ENCODE peak calls at places on chromosomes 13 and 19, in eight cellular contexts. S is fibroblast of pulmonary artery; G is fibroblast of lung; R is hepatocyte; M is mesenchymal stem cell; C is HepG2; Y is CD8-positive, alpha-beta T cell; P is left ventricle myocardium inferior. O is an unnamed sample.
A peak's percentile ranks its signal among the peaks of the same experiment; 100 is the strongest.

GRCh38 chr13:67014399-67014798 is 215.7 kb downstream of the PCDH9 start:
- DNase-seq in S (no peak), G (no peak), R (no peak), M (no peak), C (no peak), Y (no peak), P (no peak), O (no peak)

GRCh38 chr13:18936104-18936503 is 245.5 kb downstream of the TUBA3C start:
- DNase-seq in S (no peak), G (no peak), R (no peak), M (no peak), C (no peak), Y (no peak), P (no peak), O (no peak)

GRCh38 chr19:42255766-42256750 is 1.1 kb upstream of the ERF start:
- DNase-seq in S (peak; percentile 78), G (peak; percentile 39), R (peak; percentile 74), M (peak; percentile 78), C (no peak), Y (no peak), P (peak; percentile 69), O (no peak)

GRCh38 chr13:32731074-32731473 is 144.8 kb downstream of the PDS5B start:
- DNase-seq in S (no peak), G (no peak), R (no peak), M (no peak), C (no peak), Y (no peak), P (no peak), O (no peak)

GRCh38 chr19:10290876-10291553 is 1.3 kb downstream of the ICAM5 start:
- DNase-seq in S (no peak), G (no peak), R (peak; percentile 58), M (peak; percentile 68), C (peak; percentile 43), Y (peak; percentile 51), P (peak; percentile 72), O (no peak)

GRCh38 chr13:48783181-48783630 is 129.5 kb downstream of the CYSLTR2 start:
- DNase-seq in S (peak; percentile 100), G (peak; percentile 83), R (peak; percentile 68), M (peak; percentile 99), C (peak; percentile 63), Y (no peak), P (peak; percentile 73), O (no peak)

GRCh38 chr13:55000043-55000442 is 1971.4 kb downstream of the OLFM4 start:
- DNase-seq in S (no peak), G (no peak), R (no peak), M (no peak), C (no peak), Y (no peak), P (no peak), O (no peak)

GRCh38 chr13:101481421-101481820 is 28.9 kb downstream of the ITGBL1 start:
- DNase-seq in S (no peak), G (no peak), R (no peak), M (no peak), C (no peak), Y (no peak), P (no peak), O (no peak)

GRCh38 chr19:19068659-19069509 is 5.1 kb downstream of the SLC25A42 start:
- DNase-seq in S (no peak), G (no peak), R (no peak), M (no peak), C (no peak), Y (no peak), P (no peak), O (no peak)

GRCh38 chr19:36257512-36257876 is 42.6 kb downstream of the ZNF146 start:
- DNase-seq in S (no peak), G (no peak), R (no peak), M (no peak), C (no peak), Y (no peak), P (peak; percentile 47), O (no peak)

GRCh38 chr19:13103585-13103923 is 896 bp upstream of the LYL1 start:
- DNase-seq in S (no peak), G (no peak), R (no peak), M (no peak), C (no peak), Y (no peak), P (no peak), O (no peak)

GRCh38 chr19:1360818-1361461 is 22.8 kb upstream of the NDUFS7 start:
- DNase-seq in S (peak; percentile 89), G (peak; percentile 93), R (peak; percentile 37), M (no peak), C (no peak), Y (no peak), P (peak; percentile 78), O (no peak)

GRCh38 chr13:21228738-21229137 is 52.3 kb downstream of the MRPL57 start:
- DNase-seq in S (no peak), G (no peak), R (no peak), M (no peak), C (no peak), Y (no peak), P (no peak), O (no peak)

GRCh38 chr19:18308051-18308947 is 14.6 kb downstream of the LSM4 start:
- DNase-seq in S (no peak), G (no peak), R (no peak), M (no peak), C (no peak), Y (no peak), P (no peak), O (no peak)

GRCh38 chr19:7460562-7460966 is 28.3 kb downstream of the PEX11G start:
- DNase-seq in S (peak; percentile 30), G (peak; percentile 94), R (no peak), M (peak; percentile 79), C (no peak), Y (no peak), P (no peak), O (no peak)

GRCh38 chr19:1585243-1585580 is 7.5 kb downstream of the MBD3 start:
- DNase-seq in S (no peak), G (no peak), R (no peak), M (no peak), C (no peak), Y (no peak), P (no peak), O (no peak)

DNA sequence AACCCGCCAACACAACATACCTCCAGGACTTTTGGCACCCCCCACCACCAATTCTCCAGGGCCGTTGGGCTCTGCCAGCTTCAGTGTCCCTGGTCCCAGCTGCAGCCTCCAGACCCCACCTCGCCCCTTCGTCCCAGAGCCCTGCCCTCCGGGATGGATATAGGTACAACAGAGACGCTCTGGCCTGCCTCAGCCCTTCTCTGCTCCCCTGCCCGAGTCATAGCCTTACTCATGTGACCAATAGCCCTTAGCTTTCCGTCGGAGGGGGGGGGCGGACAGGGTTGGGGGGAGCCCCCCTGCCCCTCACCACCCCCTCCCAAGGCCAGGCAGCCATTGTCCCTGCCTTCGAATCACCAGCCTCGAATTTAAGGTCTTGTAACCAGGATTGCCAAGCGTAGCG is 70.8 kb upstream of the NFIC start:
- DNase-seq in S (no peak), G (no peak), R (no peak), M (no peak), C (no peak), Y (no peak), P (no peak), O (no peak)
- H3K4me3 ChIP-seq in S (no peak overlapping the region), G (no peak overlapping the region), R (no peak overlapping the region), M (no peak overlapping the region), C (no peak overlapping the region), Y (no peak overlapping the region), P (no peak overlapping the region), O (no peak overlapping the region)

DNA sequence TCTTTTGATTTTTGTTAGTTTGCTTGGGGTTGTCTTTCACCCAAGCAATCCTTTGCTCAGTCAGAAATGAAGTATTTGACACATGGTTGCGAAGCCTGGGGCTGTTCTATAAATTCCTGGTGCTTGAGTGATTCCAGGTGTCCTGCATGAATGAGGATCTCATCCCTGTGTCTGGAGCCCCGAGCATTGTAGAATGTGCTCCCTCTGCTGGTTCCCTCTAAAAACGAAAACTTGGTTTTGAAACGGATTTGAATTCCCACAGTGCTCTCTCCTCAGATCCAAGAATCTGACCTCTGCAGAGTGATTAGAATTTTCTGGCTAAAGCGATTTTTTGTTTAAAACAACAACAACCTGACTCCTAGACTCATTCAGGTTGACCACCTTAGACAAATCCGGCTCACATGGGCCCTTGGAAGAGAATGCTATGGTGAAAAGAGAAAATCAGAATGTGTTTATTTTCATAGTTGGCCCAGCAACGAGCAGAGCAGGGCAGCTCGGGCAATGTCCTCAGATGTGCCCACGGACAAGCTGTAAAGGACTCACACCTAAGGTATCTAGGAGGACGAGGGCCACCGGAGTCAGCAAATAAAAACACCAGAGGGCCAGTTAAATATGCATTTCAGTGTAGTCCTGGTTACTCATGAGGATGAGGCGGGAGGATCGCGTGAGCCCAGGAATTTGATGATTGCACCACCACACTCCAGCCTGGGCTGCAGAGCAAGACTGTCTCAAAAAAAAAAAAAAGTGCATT is 8.7 kb upstream of the ATP12A start:
- DNase-seq in S (peak; percentile 78), G (peak; percentile 81), R (peak; percentile 83), M (peak; percentile 92), C (peak; percentile 54), Y (peak; percentile 14), P (no peak), O (peak; percentile 11)
- H3K4me3 ChIP-seq in S (peak overlapping the region; percentile 8), G (peak overlapping the region; percentile 33), R (no peak overlapping the region), M (peak overlapping the region; percentile 61), C (no peak overlapping the region), Y (no peak overlapping the region), P (peak overlapping the region; percentile 22), O (peak overlapping the region; percentile 46)

DNA sequence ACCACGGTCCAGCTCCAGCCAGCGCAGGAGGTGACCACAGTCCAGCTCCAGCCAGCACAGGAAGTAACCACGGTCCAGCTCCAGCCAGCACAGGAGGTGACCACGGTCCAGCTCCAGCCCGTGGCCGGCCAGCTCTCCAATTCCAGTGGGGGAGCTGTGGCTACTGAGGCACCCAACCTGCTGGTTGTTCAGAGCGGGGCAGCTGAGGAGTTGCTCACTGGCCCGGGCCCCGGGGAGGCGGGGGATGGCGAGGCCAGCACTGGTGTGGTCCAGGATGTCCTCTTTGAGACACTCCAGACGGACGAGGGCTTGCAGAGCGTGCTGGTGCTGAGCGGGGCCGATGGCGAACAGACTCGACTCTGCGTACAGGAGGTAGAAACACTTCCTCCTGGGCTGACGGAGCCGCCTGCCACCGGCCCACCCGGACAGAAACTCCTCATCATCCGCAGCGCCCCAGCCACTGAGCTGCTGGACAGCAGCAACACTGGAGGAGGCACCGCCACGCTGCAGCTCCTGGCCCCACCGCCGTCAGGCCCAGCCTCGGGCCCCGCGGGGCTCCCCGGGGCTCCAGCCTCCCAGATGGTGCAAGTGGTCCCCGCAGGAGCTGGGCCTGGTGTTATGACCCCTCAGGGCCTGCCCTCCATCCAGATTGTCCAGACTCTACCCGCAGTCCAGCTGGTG is 1.2 kb upstream of the NAT14 start:
- DNase-seq in S (no peak), G (no peak), R (no peak), M (no peak), C (no peak), Y (no peak), P (no peak), O (no peak)
- H3K4me3 ChIP-seq in S (no peak overlapping the region), G (no peak overlapping the region), R (no peak overlapping the region), M (no peak overlapping the region), C (no peak overlapping the region), Y (no peak overlapping the region), P (peak overlapping the region; percentile 80), O (no peak overlapping the region)

DNA sequence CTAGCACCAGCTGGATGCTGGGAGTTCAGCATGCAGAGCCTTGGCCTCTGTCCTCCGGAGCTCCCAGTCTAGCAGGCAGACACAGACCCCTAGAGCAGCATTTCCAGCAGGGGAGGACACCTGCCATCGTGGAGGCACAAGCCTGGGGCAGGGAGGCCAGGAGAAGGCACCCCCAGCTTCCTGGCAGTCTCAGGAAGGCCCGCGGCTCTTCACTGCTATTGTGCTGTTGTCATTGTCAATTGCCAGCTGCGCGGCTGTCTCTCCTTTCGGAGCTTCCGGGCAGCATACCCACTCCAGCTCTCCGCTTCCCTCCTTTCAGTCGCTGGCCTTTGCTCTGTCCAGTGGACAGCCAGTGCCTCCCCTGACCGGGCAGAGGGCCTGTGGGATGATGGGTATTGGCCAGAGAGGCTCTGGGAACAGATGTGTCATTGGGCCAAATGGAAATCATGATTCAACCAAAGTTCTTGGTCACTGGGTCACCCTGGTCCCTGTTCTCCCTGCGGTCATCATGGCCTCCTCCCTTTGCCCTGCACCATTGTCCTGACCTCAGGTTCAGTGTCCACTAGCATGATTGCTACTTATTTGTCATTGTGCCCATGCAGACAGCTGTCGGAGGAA is 93.0 kb downstream of the SLC7A1 start:
- DNase-seq in S (no peak), G (no peak), R (no peak), M (no peak), C (no peak), Y (no peak), P (no peak), O (no peak)
- H3K4me3 ChIP-seq in S (no peak overlapping the region), G (no peak overlapping the region), R (no peak overlapping the region), M (peak overlapping the region; percentile 65), C (no peak overlapping the region), Y (no peak overlapping the region), P (no peak overlapping the region), O (no peak overlapping the region)

O was measured in Jurkat, Clone E6-1.